ENCODE peak calls at places on chromosomes 7 and 10, in four cellular contexts. A is AG04450; Y is CD4-positive, alpha-beta T cell; N is H4. B is an unnamed sample.
A peak's percentile ranks its signal among the peaks of the same experiment; 100 is the strongest.

GRCh38 chr7:69599879-69600764 is 1.8 kb downstream of the AUTS2 start:
- DNase-seq in Y (no peak), A (no peak), N (no peak), B (no peak)

GRCh38 chr7:21368317-21368716 is 59.6 kb upstream of the SP4 start:
- DNase-seq in A (no peak), Y (no peak), N (no peak), B (no peak)

GRCh38 chr10:7258948-7259523 is 151.8 kb downstream of the SFMBT2 start:
- DNase-seq in Y (peak; percentile 26), A (no peak), N (peak; percentile 18), B (peak; percentile 31)

GRCh38 chr7:498678-499641 is 20.7 kb downstream of the PDGFA start:
- DNase-seq in N (no peak), Y (no peak), A (no peak), B (no peak)

GRCh38 chr7:151025924-151026671 is 1.8 kb upstream of the ATG9B start:
- DNase-seq in A (no peak), N (no peak), Y (no peak), B (no peak)

GRCh38 chr10:18418579-18419210 is 232.7 kb downstream of the NSUN6 start:
- DNase-seq in A (peak; percentile 42), N (no peak), Y (no peak), B (no peak)

GRCh38 chr7:42143605-42144252 is 93.3 kb downstream of the GLI3 start:
- DNase-seq in N (no peak), Y (no peak), A (no peak), B (no peak)

GRCh38 chr10:53403688-53404087 is 631.1 kb upstream of the MBL2 start:
- DNase-seq in N (peak; percentile 90), A (no peak), Y (no peak), B (no peak)

GRCh38 chr7:24716480-24717246 is 40.6 kb downstream of the GSDME start:
- DNase-seq in A (no peak), Y (no peak), N (no peak), B (no peak)

GRCh38 chr7:129256221-129256620 is 31.4 kb downstream of the AHCYL2 start:
- DNase-seq in Y (no peak), N (no peak), A (no peak), B (no peak)

GRCh38 chr10:47207280-47207613 is 92.8 kb upstream of the GDF10 start:
- DNase-seq in A (no peak), Y (no peak), N (no peak), B (no peak)

GRCh38 chr10:14478639-14479038 is 147.9 kb upstream of the FRMD4A start:
- DNase-seq in A (peak; percentile 48), Y (no peak), N (peak; percentile 79), B (no peak)

GRCh38 chr7:19333706-19334105 is 188.5 kb upstream of the FERD3L start:
- DNase-seq in A (no peak), Y (no peak), N (no peak), B (no peak)

GRCh38 chr7:131400833-131401593 is 73.3 kb downstream of the MKLN1 start:
- DNase-seq in N (no peak), A (no peak), Y (no peak), B (no peak)

GRCh38 chr7:147014596-147014995 is 898.0 kb downstream of the CNTNAP2 start:
- DNase-seq in Y (no peak), N (no peak), A (no peak), B (no peak)